ENCODE peak calls at places on chromosomes 11 and 22, in six cellular contexts. J is colonic mucosa, V is lower lobe of right lung, E is prostate gland, U is tibial nerve, P is brain microvascular endothelial cell. Y is an unnamed sample.

GRCh38 chr22:25420925-25421904 is 143.3 kb upstream of the GRK3 start:
- DNase-seq in P (no peak), J (no peak), V (no peak), U (no peak), E (no peak), Y (no peak)

GRCh38 chr11:45100338-45100737 is 46.1 kb upstream of the PRDM11 start:
- DNase-seq in P (no peak), E (no peak), U (no peak), J (peak; percentile 13), V (no peak), Y (no peak)

GRCh38 chr11:1121343-1122331 is 36.1 kb upstream of the MUC5AC start:
- DNase-seq in U (no peak), E (no peak), V (peak; percentile 41), J (peak; percentile 16), P (no peak), Y (no peak)

GRCh38 chr11:119835804-119836203 is 106.8 kb upstream of the NECTIN1 start:
- DNase-seq in V (no peak), E (no peak), U (no peak), J (no peak), P (no peak), Y (no peak)

GRCh38 chr11:2762451-2762850 is 62.7 kb upstream of the KCNQ1OT1 start:
- DNase-seq in P (no peak), V (no peak), E (no peak), U (no peak), J (peak; percentile 15), Y (no peak)

GRCh38 chr11:94742645-94743044 is 25.5 kb upstream of the AMOTL1 start:
- DNase-seq in V (no peak), P (no peak), U (no peak), J (no peak), E (no peak), Y (no peak)

GRCh38 chr11:82398300-82398815 is 335.3 kb downstream of the FAM181B start:
- DNase-seq in J (no peak), E (no peak), P (no peak), V (no peak), U (no peak), Y (no peak)

GRCh38 chr11:59216654-59217640 is 4.2 kb upstream of the MPEG1 start:
- DNase-seq in J (peak; percentile 49), E (no peak), P (no peak), V (no peak), U (peak; percentile 53), Y (no peak)

GRCh38 chr11:70595452-70595851 is 197.1 kb downstream of the CTTN start:
- DNase-seq in U (no peak), J (no peak), P (no peak), E (no peak), V (no peak), Y (no peak)
- H3K27ac ChIP-seq in U (no peak overlapping the region), J (no peak overlapping the region), P (no peak overlapping the region), E (no peak overlapping the region), V (no peak overlapping the region), Y (no peak overlapping the region)

GRCh38 chr11:10273738-10274137 is 20.3 kb downstream of the SBF2 start:
- DNase-seq in J (no peak), P (no peak), V (no peak), U (no peak), E (no peak), Y (no peak)
- H3K27ac ChIP-seq in J (no peak overlapping the region), P (no peak overlapping the region), V (no peak overlapping the region), U (no peak overlapping the region), E (no peak overlapping the region), Y (no peak overlapping the region)

DNA sequence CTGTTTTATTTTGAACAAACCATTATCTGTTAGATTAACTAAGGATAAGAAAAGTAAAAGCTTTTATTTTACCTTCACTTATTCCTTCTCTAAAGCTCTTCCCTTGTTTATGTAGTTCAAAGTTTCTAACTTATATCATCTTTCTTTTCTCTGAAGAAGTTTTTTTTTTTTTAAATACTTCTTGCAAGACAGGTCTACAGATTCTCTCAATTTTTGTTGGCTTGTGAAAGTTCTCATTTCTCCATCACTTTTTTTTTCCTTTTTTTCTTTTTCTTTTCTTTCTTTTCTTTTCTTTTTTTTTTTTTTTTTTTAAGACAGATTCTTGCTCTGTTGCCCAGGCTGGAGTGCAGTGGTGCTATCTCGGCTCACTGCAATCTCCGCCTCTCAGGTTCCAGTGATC is 4.7 kb upstream of the TREH start:
- DNase-seq in P (no peak), V (no peak), E (no peak), J (no peak), U (no peak), Y (no peak)
- H3K27ac ChIP-seq in P (no peak overlapping the region), V (no peak overlapping the region), E (no peak overlapping the region), J (no peak overlapping the region), U (no peak overlapping the region), Y (no peak overlapping the region)

GRCh38 chr22:30214703-30215405 is 31.7 kb downstream of the LIF start:
- DNase-seq in J (no peak), E (no peak), V (no peak), P (no peak), U (no peak), Y (no peak)

GRCh38 chr22:30217698-30218565 is 28.6 kb downstream of the LIF start:
- DNase-seq in J (no peak), P (no peak), U (no peak), E (no peak), V (no peak), Y (no peak)

GRCh38 chr22:30219049-30219448 is 27.5 kb downstream of the LIF start:
- DNase-seq in J (no peak), V (no peak), P (no peak), E (no peak), U (no peak), Y (no peak)

GRCh38 chr22:30219668-30220278 is 26.8 kb downstream of the LIF start:
- DNase-seq in E (no peak), V (no peak), U (no peak), J (no peak), P (no peak), Y (no peak)

DNA sequence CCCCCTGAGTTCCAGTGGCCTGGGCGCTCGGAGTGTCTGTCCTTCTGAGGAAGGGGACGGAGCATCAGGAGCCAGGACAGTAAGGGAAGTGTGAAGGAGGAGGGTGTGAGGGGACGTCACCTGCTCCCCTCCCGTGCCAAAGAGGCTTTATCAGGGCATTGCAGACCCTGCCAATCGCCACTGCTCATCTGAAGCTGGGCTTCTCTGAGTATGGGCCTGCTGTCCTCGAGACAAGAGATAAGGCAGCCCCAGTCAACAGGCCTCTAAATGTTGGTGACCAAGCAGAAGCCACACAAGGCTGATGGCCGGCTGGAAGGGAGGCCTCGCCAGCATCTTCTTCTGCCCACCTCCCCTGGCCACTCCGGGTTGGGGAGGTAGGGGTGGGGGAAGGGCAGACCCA is 29.8 kb downstream of the LIF start:
- DNase-seq in U (no peak), J (no peak), P (no peak), V (no peak), E (no peak), Y (no peak)
- H3K27ac ChIP-seq in U (no peak overlapping the region), J (no peak overlapping the region), P (no peak overlapping the region), V (no peak overlapping the region), E (no peak overlapping the region), Y (no peak overlapping the region)

DNA sequence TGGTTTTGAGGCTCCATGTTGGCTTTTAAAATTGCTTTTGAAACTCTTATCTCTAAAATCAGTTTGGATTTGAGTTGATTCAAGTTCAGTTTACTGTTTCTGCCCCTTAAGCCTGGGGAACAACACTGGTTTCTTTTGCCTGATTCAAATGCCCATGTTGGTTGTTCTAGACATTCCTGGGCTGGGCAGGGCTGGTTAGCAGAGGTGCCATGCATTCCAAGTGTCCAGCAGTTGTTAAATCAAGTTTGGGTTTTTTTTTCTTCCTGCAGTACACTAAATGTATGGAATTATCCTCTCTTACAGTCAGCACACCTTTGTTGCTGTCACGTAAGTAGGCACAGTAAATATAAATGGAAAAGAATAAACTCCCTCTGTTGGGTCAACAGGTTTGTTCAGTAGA is 67.2 kb upstream of the MTMR2 start:
- DNase-seq in E (no peak), J (no peak), P (no peak), V (no peak), U (no peak), Y (no peak)
- H3K27ac ChIP-seq in E (no peak overlapping the region), J (peak overlapping the region; percentile 28), P (no peak overlapping the region), V (peak overlapping the region; percentile 56), U (no peak overlapping the region), Y (no peak overlapping the region)

DNA sequence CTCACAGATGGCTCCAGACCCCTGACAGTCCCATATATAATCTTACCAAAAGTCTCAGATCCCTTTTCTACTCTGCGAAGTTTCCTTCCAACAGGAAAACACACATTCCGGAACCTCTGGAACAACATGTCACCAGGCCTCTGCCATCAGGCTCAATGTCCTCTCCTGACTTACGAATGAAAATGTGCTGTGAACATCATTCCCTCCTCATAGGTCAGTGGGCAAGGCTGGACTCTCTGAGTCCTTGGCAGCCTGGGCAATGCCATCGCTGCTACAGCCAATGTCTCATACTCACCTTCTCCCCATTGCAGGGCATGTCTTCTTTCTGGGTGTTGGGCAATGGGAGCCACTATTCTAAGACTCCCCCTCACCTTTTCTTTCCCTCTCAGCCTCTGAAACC is 1.7 kb upstream of the HPX start:
- DNase-seq in U (no peak), E (no peak), P (no peak), J (no peak), V (no peak), Y (no peak)
- H3K27ac ChIP-seq in U (no peak overlapping the region), E (no peak overlapping the region), P (no peak overlapping the region), J (no peak overlapping the region), V (no peak overlapping the region), Y (no peak overlapping the region)

GRCh38 chr11:73149105-73149504 is 7.0 kb upstream of the FCHSD2 start:
- DNase-seq in E (no peak), P (no peak), V (no peak), J (no peak), U (no peak), Y (no peak)

GRCh38 chr11:73142128-73142377 is at the start of gene FCHSD2:
- DNase-seq in J (no peak), P (no peak), U (no peak), V (no peak), E (no peak), Y (no peak)

GRCh38 chr11:73147771-73148681 is 5.9 kb upstream of the FCHSD2 start:
- DNase-seq in V (no peak), P (no peak), J (no peak), U (no peak), E (no peak), Y (no peak)

GRCh38 chr11:73143126-73143838 is 1.2 kb upstream of the FCHSD2 start:
- DNase-seq in J (peak; percentile 43), E (no peak), U (no peak), P (no peak), V (no peak), Y (no peak)

GRCh38 chr11:73145986-73146575 is 4.0 kb upstream of the FCHSD2 start:
- DNase-seq in E (no peak), U (no peak), J (no peak), V (no peak), P (no peak), Y (no peak)
- H3K27ac ChIP-seq in E (no peak overlapping the region), U (no peak overlapping the region), J (no peak overlapping the region), V (no peak overlapping the region), P (no peak overlapping the region), Y (no peak overlapping the region)

GRCh38 chr22:23915230-23915754 is 21.1 kb downstream of the MIF start:
- DNase-seq in P (no peak), E (no peak), U (no peak), J (no peak), V (no peak), Y (no peak)
- H3K27ac ChIP-seq in P (no peak overlapping the region), E (no peak overlapping the region), U (no peak overlapping the region), J (no peak overlapping the region), V (no peak overlapping the region), Y (no peak overlapping the region)

Y was measured in caudate nucleus.